ENCODE peak calls at places on chromosomes 2 and 18, in nine cellular contexts. One of them, this sample, is unnamed.

GRCh38 chr2:177733-178132 is 86.1 kb downstream of the SH3YL1 start:
- DNase-seq in HEK293T: no peak
- DNase-seq in GM04503: no peak
- DNase-seq in activated T-cell treated with anti-CD3 and anti-CD28 coated beads, Interleukin-2, amount 50 U/mL, for 72 hours: no peak
- DNase-seq in stimulated activated CD4-positive, alpha-beta T cell treated with anti-CD3 and anti-CD28 coated beads, TNF-alpha, amount 100 ng/mL, for 24 hours: no peak
- DNase-seq in breast epithelium: no peak
- DNase-seq in activated gamma-delta T cell treated with Interleukin-2 at 50 U/mL for 16 hours: no peak
- DNase-seq in GM23248: no peak
- DNase-seq in effector CD4-positive, alpha-beta T cell: no peak
- DNase-seq in this sample: no peak

GRCh38 chr2:11356760-11357159 is 12.3 kb upstream of the ROCK2 start:
- DNase-seq in HEK293T: no peak
- DNase-seq in GM04503: no peak
- DNase-seq in activated T-cell treated with anti-CD3 and anti-CD28 coated beads, Interleukin-2, amount 50 U/mL, for 72 hours: no peak
- DNase-seq in stimulated activated CD4-positive, alpha-beta T cell treated with anti-CD3 and anti-CD28 coated beads, TNF-alpha, amount 100 ng/mL, for 24 hours: no peak
- DNase-seq in breast epithelium: no peak
- DNase-seq in activated gamma-delta T cell treated with Interleukin-2 at 50 U/mL for 16 hours: no peak
- DNase-seq in GM23248: no peak
- DNase-seq in effector CD4-positive, alpha-beta T cell: no peak
- DNase-seq in this sample: no peak

GRCh38 chr2:142980246-142981068 is 103.0 kb downstream of the KYNU start:
- DNase-seq in HEK293T: peak
- DNase-seq in GM04503: no peak
- DNase-seq in activated T-cell treated with anti-CD3 and anti-CD28 coated beads, Interleukin-2, amount 50 U/mL, for 72 hours: no peak
- DNase-seq in stimulated activated CD4-positive, alpha-beta T cell treated with anti-CD3 and anti-CD28 coated beads, TNF-alpha, amount 100 ng/mL, for 24 hours: no peak
- DNase-seq in breast epithelium: no peak
- DNase-seq in activated gamma-delta T cell treated with Interleukin-2 at 50 U/mL for 16 hours: no peak
- DNase-seq in GM23248: peak
- DNase-seq in effector CD4-positive, alpha-beta T cell: no peak
- DNase-seq in this sample: no peak

GRCh38 chr18:21682276-21683051 is 22.1 kb downstream of the ABHD3 start:
- DNase-seq in HEK293T: no peak
- DNase-seq in GM04503: peak
- DNase-seq in activated T-cell treated with anti-CD3 and anti-CD28 coated beads, Interleukin-2, amount 50 U/mL, for 72 hours: no peak
- DNase-seq in stimulated activated CD4-positive, alpha-beta T cell treated with anti-CD3 and anti-CD28 coated beads, TNF-alpha, amount 100 ng/mL, for 24 hours: no peak
- DNase-seq in breast epithelium: no peak
- DNase-seq in activated gamma-delta T cell treated with Interleukin-2 at 50 U/mL for 16 hours: no peak
- DNase-seq in GM23248: peak
- DNase-seq in effector CD4-positive, alpha-beta T cell: no peak
- DNase-seq in this sample: peak

GRCh38 chr18:76923485-76924085 is 101.2 kb downstream of the ZNF236 start:
- DNase-seq in HEK293T: peak
- DNase-seq in GM04503: no peak
- DNase-seq in activated T-cell treated with anti-CD3 and anti-CD28 coated beads, Interleukin-2, amount 50 U/mL, for 72 hours: no peak
- DNase-seq in stimulated activated CD4-positive, alpha-beta T cell treated with anti-CD3 and anti-CD28 coated beads, TNF-alpha, amount 100 ng/mL, for 24 hours: no peak
- DNase-seq in breast epithelium: no peak
- DNase-seq in activated gamma-delta T cell treated with Interleukin-2 at 50 U/mL for 16 hours: no peak
- DNase-seq in GM23248: peak
- DNase-seq in effector CD4-positive, alpha-beta T cell: no peak
- DNase-seq in this sample: no peak

GRCh38 chr2:179861777-179862117 is 335 bp upstream of the ZNF385B start:
- DNase-seq in HEK293T: peak
- DNase-seq in GM04503: no peak
- DNase-seq in activated T-cell treated with anti-CD3 and anti-CD28 coated beads, Interleukin-2, amount 50 U/mL, for 72 hours: no peak
- DNase-seq in stimulated activated CD4-positive, alpha-beta T cell treated with anti-CD3 and anti-CD28 coated beads, TNF-alpha, amount 100 ng/mL, for 24 hours: no peak
- DNase-seq in breast epithelium: no peak
- DNase-seq in activated gamma-delta T cell treated with Interleukin-2 at 50 U/mL for 16 hours: no peak
- DNase-seq in GM23248: peak
- DNase-seq in effector CD4-positive, alpha-beta T cell: no peak
- DNase-seq in this sample: no peak

GRCh38 chr2:199085201-199085750 is 372.5 kb downstream of the SATB2 start:
- DNase-seq in HEK293T: no peak
- DNase-seq in GM04503: peak
- DNase-seq in activated T-cell treated with anti-CD3 and anti-CD28 coated beads, Interleukin-2, amount 50 U/mL, for 72 hours: no peak
- DNase-seq in stimulated activated CD4-positive, alpha-beta T cell treated with anti-CD3 and anti-CD28 coated beads, TNF-alpha, amount 100 ng/mL, for 24 hours: no peak
- DNase-seq in breast epithelium: no peak
- DNase-seq in activated gamma-delta T cell treated with Interleukin-2 at 50 U/mL for 16 hours: no peak
- DNase-seq in GM23248: peak
- DNase-seq in effector CD4-positive, alpha-beta T cell: no peak
- DNase-seq in this sample: no peak

GRCh38 chr2:1771626-1772280 is 27.4 kb upstream of the PXDN start:
- DNase-seq in HEK293T: no peak
- DNase-seq in GM04503: no peak
- DNase-seq in activated T-cell treated with anti-CD3 and anti-CD28 coated beads, Interleukin-2, amount 50 U/mL, for 72 hours: no peak
- DNase-seq in stimulated activated CD4-positive, alpha-beta T cell treated with anti-CD3 and anti-CD28 coated beads, TNF-alpha, amount 100 ng/mL, for 24 hours: no peak
- DNase-seq in breast epithelium: no peak
- DNase-seq in activated gamma-delta T cell treated with Interleukin-2 at 50 U/mL for 16 hours: no peak
- DNase-seq in GM23248: no peak
- DNase-seq in effector CD4-positive, alpha-beta T cell: no peak
- DNase-seq in this sample: no peak

GRCh38 chr2:164599954-164600589 is 21.2 kb downstream of the GRB14 start:
- DNase-seq in HEK293T: peak
- DNase-seq in GM04503: peak
- DNase-seq in activated T-cell treated with anti-CD3 and anti-CD28 coated beads, Interleukin-2, amount 50 U/mL, for 72 hours: peak
- DNase-seq in stimulated activated CD4-positive, alpha-beta T cell treated with anti-CD3 and anti-CD28 coated beads, TNF-alpha, amount 100 ng/mL, for 24 hours: no peak
- DNase-seq in breast epithelium: no peak
- DNase-seq in activated gamma-delta T cell treated with Interleukin-2 at 50 U/mL for 16 hours: no peak
- DNase-seq in GM23248: peak
- DNase-seq in effector CD4-positive, alpha-beta T cell: no peak
- DNase-seq in this sample: no peak

GRCh38 chr2:228263156-228263555 is 81.7 kb upstream of the SPHKAP start:
- DNase-seq in HEK293T: no peak
- DNase-seq in GM04503: no peak
- DNase-seq in activated T-cell treated with anti-CD3 and anti-CD28 coated beads, Interleukin-2, amount 50 U/mL, for 72 hours: no peak
- DNase-seq in stimulated activated CD4-positive, alpha-beta T cell treated with anti-CD3 and anti-CD28 coated beads, TNF-alpha, amount 100 ng/mL, for 24 hours: no peak
- DNase-seq in breast epithelium: no peak
- DNase-seq in activated gamma-delta T cell treated with Interleukin-2 at 50 U/mL for 16 hours: no peak
- DNase-seq in GM23248: no peak
- DNase-seq in effector CD4-positive, alpha-beta T cell: no peak
- DNase-seq in this sample: no peak